ENCODE peak calls at places on chromosomes 1 and 21, in four cellular contexts. One of them, this sample, is unnamed.

GRCh38 chr1:227941509-227942020 is 6.2 kb downstream of the WNT9A start:
- DNase-seq in K562: peak; percentile 16
- DNase-seq in GM12878: no peak
- DNase-seq in SK-N-SH: no peak
- DNase-seq in this sample: no peak

GRCh38 chr1:31102501-31102950 is 37.0 kb upstream of the PUM1 start:
- DNase-seq in K562: no peak
- DNase-seq in GM12878: no peak
- DNase-seq in SK-N-SH: peak; percentile 28
- DNase-seq in this sample: peak; percentile 62

GRCh38 chr1:231218078-231218477 is 22.9 kb upstream of the GNPAT start:
- DNase-seq in K562: no peak
- DNase-seq in GM12878: no peak
- DNase-seq in SK-N-SH: no peak
- DNase-seq in this sample: no peak

GRCh38 chr1:157301477-157302198 is 163.4 kb upstream of the ETV3 start:
- DNase-seq in K562: no peak
- DNase-seq in GM12878: no peak
- DNase-seq in SK-N-SH: no peak
- DNase-seq in this sample: no peak

GRCh38 chr1:5371270-5371669 is 621.0 kb downstream of the NPHP4 start:
- DNase-seq in K562: no peak
- DNase-seq in GM12878: no peak
- DNase-seq in SK-N-SH: no peak
- DNase-seq in this sample: no peak

GRCh38 chr1:7350804-7351203 is 420.3 kb upstream of the VAMP3 start:
- DNase-seq in K562: no peak
- DNase-seq in GM12878: no peak
- DNase-seq in SK-N-SH: no peak
- DNase-seq in this sample: no peak

GRCh38 chr1:225849905-225850304 is 32.3 kb downstream of the TMEM63A start:
- DNase-seq in K562: peak; percentile 72
- DNase-seq in GM12878: no peak
- DNase-seq in SK-N-SH: peak; percentile 52
- DNase-seq in this sample: no peak

GRCh38 chr1:26538480-26539412 is 9.2 kb downstream of the RPS6KA1 start:
- DNase-seq in K562: peak; percentile 80
- DNase-seq in GM12878: no peak
- DNase-seq in SK-N-SH: peak; percentile 69
- DNase-seq in this sample: peak; percentile 70

GRCh38 chr1:147600119-147601111 is 59.1 kb downstream of the BCL9 start:
- DNase-seq in K562: peak; percentile 28
- DNase-seq in GM12878: no peak
- DNase-seq in SK-N-SH: no peak
- DNase-seq in this sample: peak; percentile 43

GRCh38 chr1:19234224-19234623 is 17.1 kb downstream of the EMC1 start:
- DNase-seq in K562: no peak
- DNase-seq in GM12878: no peak
- DNase-seq in SK-N-SH: no peak
- DNase-seq in this sample: no peak

GRCh38 chr21:27380303-27380702 is 413.4 kb upstream of the ADAMTS5 start:
- DNase-seq in K562: no peak
- DNase-seq in GM12878: no peak
- DNase-seq in SK-N-SH: no peak
- DNase-seq in this sample: no peak

GRCh38 chr1:24751833-24752232 is 6.6 kb downstream of the CLIC4 start:
- DNase-seq in K562: no peak
- DNase-seq in GM12878: no peak
- DNase-seq in SK-N-SH: no peak
- DNase-seq in this sample: no peak

GRCh38 chr1:170768929-170769328 is 105.0 kb downstream of the PRRX1 start:
- DNase-seq in K562: no peak
- DNase-seq in GM12878: no peak
- DNase-seq in SK-N-SH: no peak
- DNase-seq in this sample: no peak

GRCh38 chr1:182015360-182015759 is 46.2 kb downstream of the ZNF648 start:
- DNase-seq in K562: peak; percentile 17
- DNase-seq in GM12878: no peak
- DNase-seq in SK-N-SH: peak; percentile 25
- DNase-seq in this sample: no peak

GRCh38 chr1:203985044-203985443 is 87.9 kb upstream of the SOX13 start:
- DNase-seq in K562: no peak
- DNase-seq in GM12878: no peak
- DNase-seq in SK-N-SH: no peak
- DNase-seq in this sample: no peak

GRCh38 chr1:199173356-199173755 is 534.5 kb downstream of the PTPRC start:
- DNase-seq in K562: no peak
- DNase-seq in GM12878: peak; percentile 92
- DNase-seq in SK-N-SH: no peak
- DNase-seq in this sample: no peak

GRCh38 chr1:43520100-43520828 is 10.4 kb upstream of the PTPRF start:
- DNase-seq in K562: no peak
- DNase-seq in GM12878: no peak
- DNase-seq in SK-N-SH: no peak
- DNase-seq in this sample: no peak

GRCh38 chr21:44574457-44575306 is 1.2 kb downstream of the KRTAP10-4 start:
- DNase-seq in K562: no peak
- DNase-seq in GM12878: no peak
- DNase-seq in SK-N-SH: no peak
- DNase-seq in this sample: no peak

GRCh38 chr1:208047476-208047934 is 136.6 kb upstream of the CD34 start:
- DNase-seq in K562: no peak
- DNase-seq in GM12878: no peak
- DNase-seq in SK-N-SH: no peak
- DNase-seq in this sample: no peak

GRCh38 chr1:155970531-155971167 is 7.7 kb downstream of the ARHGEF2 start:
- DNase-seq in K562: peak; percentile 85
- DNase-seq in GM12878: no peak
- DNase-seq in SK-N-SH: no peak
- DNase-seq in this sample: peak; percentile 96

GRCh38 chr1:226763741-226764264 is 24.7 kb upstream of the ITPKB start:
- DNase-seq in K562: no peak
- DNase-seq in GM12878: no peak
- DNase-seq in SK-N-SH: peak; percentile 33
- DNase-seq in this sample: no peak

GRCh38 chr1:145999321-146000024 is 3.1 kb upstream of the TXNIP start:
- DNase-seq in K562: no peak
- DNase-seq in GM12878: no peak
- DNase-seq in SK-N-SH: no peak
- DNase-seq in this sample: no peak

GRCh38 chr1:88701275-88701674 is 17.2 kb downstream of the PKN2 start:
- DNase-seq in K562: no peak
- DNase-seq in GM12878: no peak
- DNase-seq in SK-N-SH: no peak
- DNase-seq in this sample: peak; percentile 64

GRCh38 chr1:87678221-87678715 is 349.6 kb downstream of the LMO4 start:
- DNase-seq in K562: no peak
- DNase-seq in GM12878: no peak
- DNase-seq in SK-N-SH: no peak
- DNase-seq in this sample: no peak

GRCh38 chr1:156664949-156665411 is 12.2 kb downstream of the NES start:
- DNase-seq in K562: peak; percentile 54
- DNase-seq in GM12878: no peak
- DNase-seq in SK-N-SH: no peak
- DNase-seq in this sample: no peak

GRCh38 chr1:81756872-81757271 is 43.9 kb upstream of the ADGRL2 start:
- DNase-seq in K562: no peak
- DNase-seq in GM12878: no peak
- DNase-seq in SK-N-SH: no peak
- DNase-seq in this sample: no peak

GRCh38 chr1:199322278-199322677 is 683.4 kb downstream of the PTPRC start:
- DNase-seq in K562: no peak
- DNase-seq in GM12878: no peak
- DNase-seq in SK-N-SH: no peak
- DNase-seq in this sample: no peak

GRCh38 chr1:39409055-39409816 is 82.2 kb upstream of the BMP8A start:
- DNase-seq in K562: peak; percentile 61
- DNase-seq in GM12878: no peak
- DNase-seq in SK-N-SH: peak; percentile 68
- DNase-seq in this sample: no peak

GRCh38 chr1:156487862-156488261 is 12.7 kb downstream of the MEF2D start:
- DNase-seq in K562: no peak
- DNase-seq in GM12878: no peak
- DNase-seq in SK-N-SH: no peak
- DNase-seq in this sample: peak; percentile 30

GRCh38 chr1:92882817-92883216 is 51.0 kb downstream of the RPL5 start:
- DNase-seq in K562: no peak
- DNase-seq in GM12878: no peak
- DNase-seq in SK-N-SH: peak; percentile 2
- DNase-seq in this sample: peak; percentile 72

GRCh38 chr1:92887465-92887864 is 55.6 kb downstream of the RPL5 start:
- DNase-seq in K562: no peak
- DNase-seq in GM12878: no peak
- DNase-seq in SK-N-SH: no peak
- DNase-seq in this sample: no peak

GRCh38 chr1:92883297-92883696 is 51.5 kb downstream of the RPL5 start:
- DNase-seq in K562: no peak
- DNase-seq in GM12878: no peak
- DNase-seq in SK-N-SH: no peak
- DNase-seq in this sample: no peak

GRCh38 chr1:92884195-92884594 is 52.4 kb downstream of the RPL5 start:
- DNase-seq in K562: no peak
- DNase-seq in GM12878: no peak
- DNase-seq in SK-N-SH: no peak
- DNase-seq in this sample: no peak

GRCh38 chr1:92886886-92887419 is 55.1 kb downstream of the RPL5 start:
- DNase-seq in K562: no peak
- DNase-seq in GM12878: no peak
- DNase-seq in SK-N-SH: no peak
- DNase-seq in this sample: no peak
- TF ChIP-seq REST in K562: no peak
- TF ChIP-seq REST in GM12878: no peak
- TF ChIP-seq REST in SK-N-SH: no peak
- TF ChIP-seq REST in this sample: no peak

GRCh38 chr1:240094043-240094722 is 2.5 kb downstream of the FMN2 start:
- DNase-seq in K562: no peak
- DNase-seq in GM12878: no peak
- DNase-seq in SK-N-SH: peak; percentile 53
- DNase-seq in this sample: no peak

GRCh38 chr1:240093120-240093961 is 1.7 kb downstream of the FMN2 start:
- DNase-seq in K562: no peak
- DNase-seq in GM12878: no peak
- DNase-seq in SK-N-SH: peak; percentile 79
- DNase-seq in this sample: no peak

GRCh38 chr1:240091201-240091600 is 482 bp upstream of the FMN2 start:
- DNase-seq in K562: no peak
- DNase-seq in GM12878: no peak
- DNase-seq in SK-N-SH: no peak
- DNase-seq in this sample: no peak

GRCh38 chr1:240091614-240092300 is at the start of gene FMN2:
- DNase-seq in K562: peak; percentile 13
- DNase-seq in GM12878: no peak
- DNase-seq in SK-N-SH: peak; percentile 94
- DNase-seq in this sample: no peak

DNA sequence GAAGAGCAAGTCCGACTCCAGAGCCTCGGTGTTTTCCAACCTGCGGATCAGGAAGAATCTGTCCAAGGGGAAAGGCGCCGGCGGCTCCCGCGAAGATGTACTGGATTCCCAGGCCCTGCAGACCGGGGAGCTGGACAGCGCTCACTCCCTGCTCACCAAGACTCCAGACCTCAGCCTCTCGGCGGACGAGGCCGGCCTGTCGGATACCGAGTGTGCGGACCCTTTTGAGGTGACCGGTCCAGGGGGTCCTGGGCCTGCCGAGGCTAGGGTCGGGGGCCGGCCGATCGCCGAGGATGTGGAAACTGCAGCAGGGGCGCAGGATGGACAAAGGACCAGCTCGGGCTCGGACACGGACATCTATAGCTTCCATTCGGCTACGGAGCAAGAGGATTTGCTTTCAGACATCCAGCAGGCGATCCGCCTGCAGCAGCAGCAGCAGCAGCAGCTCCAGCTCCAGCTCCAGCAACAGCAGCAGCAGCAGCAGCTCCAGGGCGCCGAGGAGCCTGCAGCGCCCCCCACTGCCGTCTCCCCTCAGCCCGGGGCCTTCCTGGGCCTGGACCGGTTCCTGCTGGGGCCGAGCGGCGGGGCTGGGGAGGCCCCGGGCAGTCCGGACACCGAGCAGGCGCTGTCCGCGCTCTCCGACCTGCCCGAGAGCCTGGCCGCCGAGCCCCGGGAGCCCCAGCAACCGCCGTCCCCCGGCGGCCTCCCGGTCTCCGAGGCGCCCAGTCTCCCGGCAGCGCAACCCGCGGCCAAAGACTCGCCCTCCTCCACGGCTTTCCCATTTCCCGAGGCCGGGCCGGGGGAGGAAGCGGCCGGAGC is 827 bp downstream of the FMN2 start:
- DNase-seq in K562: no peak
- DNase-seq in GM12878: no peak
- DNase-seq in SK-N-SH: peak; percentile 88
- DNase-seq in this sample: no peak
- TF ChIP-seq GABPA in K562: no peak
- TF ChIP-seq GABPA in GM12878: no peak
- TF ChIP-seq GABPA in SK-N-SH: no peak
- TF ChIP-seq GABPA in this sample: no peak

GRCh38 chr1:12339410-12339809 is 109.6 kb downstream of the VPS13D start:
- DNase-seq in K562: peak; percentile 25
- DNase-seq in GM12878: no peak
- DNase-seq in SK-N-SH: peak; percentile 28
- DNase-seq in this sample: no peak
- TF ChIP-seq REST in K562: no peak
- TF ChIP-seq REST in GM12878: no peak
- TF ChIP-seq REST in SK-N-SH: no peak
- TF ChIP-seq REST in this sample: no peak

GRCh38 chr1:222938986-222939385 is 124.1 kb downstream of the DISP1 start:
- DNase-seq in K562: no peak
- DNase-seq in GM12878: no peak
- DNase-seq in SK-N-SH: no peak
- DNase-seq in this sample: no peak
- TF ChIP-seq GABPA in K562: no peak
- TF ChIP-seq GABPA in GM12878: no peak
- TF ChIP-seq GABPA in SK-N-SH: no peak
- TF ChIP-seq GABPA in this sample: no peak

DNA sequence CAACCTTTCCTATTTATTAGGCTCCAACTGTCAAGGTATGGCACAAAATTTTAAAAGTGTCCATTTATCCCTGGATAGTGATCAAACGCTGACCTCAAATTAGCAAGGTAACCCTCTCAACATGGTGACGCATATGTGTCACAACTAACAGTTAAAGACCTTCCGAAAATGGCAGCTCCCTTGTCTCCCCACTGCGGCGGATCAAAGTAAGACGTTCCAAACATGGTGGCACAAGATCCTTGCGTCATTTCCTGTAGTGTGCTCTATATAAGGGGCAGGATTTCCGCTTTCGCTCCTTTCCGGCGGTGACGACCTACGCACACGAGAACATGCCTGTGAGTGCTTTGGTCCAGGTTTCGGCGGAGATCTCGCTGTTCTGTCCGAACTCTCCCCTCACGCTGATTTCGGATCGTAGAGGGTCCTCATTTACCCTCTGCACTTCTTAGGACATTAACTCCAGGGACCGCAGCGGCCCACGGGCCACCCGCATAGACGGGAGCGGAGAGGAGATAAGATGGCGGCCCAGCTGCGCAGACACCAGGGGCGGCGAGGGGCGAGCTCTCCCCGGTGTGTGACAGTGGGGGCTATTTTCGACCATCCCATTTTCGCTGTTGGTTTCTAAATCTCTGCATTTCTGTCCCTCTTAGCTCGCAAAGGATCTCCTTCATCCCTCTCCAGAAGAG is at the start of gene RPS27:
- DNase-seq in K562: peak; percentile 98
- DNase-seq in GM12878: peak; percentile 97
- DNase-seq in SK-N-SH: peak; percentile 90
- DNase-seq in this sample: peak; percentile 97
- TF ChIP-seq REST in K562: no peak
- TF ChIP-seq REST in GM12878: peak; percentile 44
- TF ChIP-seq REST in SK-N-SH: peak; percentile 67
- TF ChIP-seq REST in this sample: peak; percentile 80

This sample was measured in HL-60.